ENCODE peak calls at places on chromosomes 2 and 18, in eight cellular contexts. Q is breast epithelium, J is uterus, I is suprapubic skin, R is GM12878, Z is K562, T is stomach, A is transverse colon. W is an unnamed sample.

GRCh38 chr2:47487498-47487875 is 84.5 kb downstream of the MSH2 start:
- DNase-seq in Z (no peak), I (no peak), T (no peak), R (no peak), Q (no peak), A (no peak), J (no peak), W (no peak)

GRCh38 chr2:144835634-144836351 is 315.9 kb upstream of the ZEB2 start:
- DNase-seq in T (no peak), Q (no peak), Z (no peak), A (no peak), R (no peak), I (no peak), J (no peak), W (no peak)

GRCh38 chr2:231527091-231527395 is 3.2 kb downstream of the NMUR1 start:
- DNase-seq in Q (no peak), Z (no peak), J (no peak), R (no peak), I (no peak), T (no peak), A (no peak), W (no peak)

GRCh38 chr2:12915792-12916191 is 199.1 kb downstream of the TRIB2 start:
- DNase-seq in T (no peak), R (no peak), A (no peak), J (no peak), I (no peak), Q (no peak), Z (no peak), W (no peak)

GRCh38 chr18:35095983-35096676 is 54.9 kb downstream of the MAPRE2 start:
- DNase-seq in J (no peak), R (peak; percentile 3), A (no peak), Q (no peak), Z (no peak), I (no peak), T (no peak), W (no peak)

GRCh38 chr2:235576337-235576910 is 82.6 kb downstream of the AGAP1 start:
- DNase-seq in A (no peak), R (no peak), I (no peak), J (no peak), Z (no peak), Q (no peak), T (no peak), W (no peak)

GRCh38 chr2:85015653-85016360 is 44.8 kb downstream of the KCMF1 start:
- DNase-seq in Z (no peak), Q (no peak), I (no peak), T (no peak), R (no peak), J (no peak), A (no peak), W (no peak)

GRCh38 chr2:222878877-222879601 is 18.2 kb downstream of the ACSL3 start:
- DNase-seq in I (no peak), A (no peak), Q (no peak), Z (no peak), T (no peak), J (no peak), R (no peak), W (no peak)

GRCh38 chr2:201833796-201834195 is 27.5 kb downstream of the CDK15 start:
- DNase-seq in R (no peak), Z (no peak), T (no peak), J (no peak), Q (no peak), I (no peak), A (no peak), W (no peak)

GRCh38 chr2:176385838-176386237 is 116.6 kb downstream of the MTX2 start:
- DNase-seq in Q (no peak), A (no peak), I (no peak), J (no peak), T (no peak), R (no peak), Z (no peak), W (no peak)

GRCh38 chr2:200125463-200125862 is 170.1 kb downstream of the MAIP1 start:
- DNase-seq in A (no peak), I (no peak), Z (no peak), J (no peak), R (no peak), Q (no peak), T (no peak), W (no peak)

GRCh38 chr2:127671557-127672302 is 3.6 kb downstream of the LIMS2 start:
- DNase-seq in I (no peak), Q (peak; percentile 34), R (no peak), T (peak; percentile 17), Z (no peak), J (no peak), A (no peak), W (no peak)

GRCh38 chr18:46199515-46200147 is 95.4 kb downstream of the HAUS1 start:
- DNase-seq in A (no peak), R (no peak), J (no peak), I (no peak), Z (peak; percentile 36), Q (no peak), T (no peak), W (no peak)

GRCh38 chr2:143686585-143687164 is 557.5 kb downstream of the ARHGAP15 start:
- DNase-seq in T (no peak), A (no peak), Z (peak; percentile 46), J (no peak), Q (no peak), R (no peak), I (no peak), W (no peak)

GRCh38 chr2:187354653-187355052 is 93.4 kb downstream of the CALCRL start:
- DNase-seq in J (no peak), T (no peak), R (no peak), A (no peak), I (no peak), Q (no peak), Z (no peak), W (no peak)

GRCh38 chr2:240298803-240299709 is 136.4 kb upstream of the GPC1 start:
- DNase-seq in I (no peak), A (no peak), Z (peak; percentile 12), Q (peak; percentile 36), R (no peak), J (no peak), T (peak; percentile 17), W (no peak)

GRCh38 chr2:233480490-233481202 is 85.9 kb downstream of the USP40 start:
- DNase-seq in T (peak; percentile 94), I (no peak), J (no peak), R (no peak), A (peak; percentile 52), Z (no peak), Q (peak; percentile 86), W (no peak)

DNA sequence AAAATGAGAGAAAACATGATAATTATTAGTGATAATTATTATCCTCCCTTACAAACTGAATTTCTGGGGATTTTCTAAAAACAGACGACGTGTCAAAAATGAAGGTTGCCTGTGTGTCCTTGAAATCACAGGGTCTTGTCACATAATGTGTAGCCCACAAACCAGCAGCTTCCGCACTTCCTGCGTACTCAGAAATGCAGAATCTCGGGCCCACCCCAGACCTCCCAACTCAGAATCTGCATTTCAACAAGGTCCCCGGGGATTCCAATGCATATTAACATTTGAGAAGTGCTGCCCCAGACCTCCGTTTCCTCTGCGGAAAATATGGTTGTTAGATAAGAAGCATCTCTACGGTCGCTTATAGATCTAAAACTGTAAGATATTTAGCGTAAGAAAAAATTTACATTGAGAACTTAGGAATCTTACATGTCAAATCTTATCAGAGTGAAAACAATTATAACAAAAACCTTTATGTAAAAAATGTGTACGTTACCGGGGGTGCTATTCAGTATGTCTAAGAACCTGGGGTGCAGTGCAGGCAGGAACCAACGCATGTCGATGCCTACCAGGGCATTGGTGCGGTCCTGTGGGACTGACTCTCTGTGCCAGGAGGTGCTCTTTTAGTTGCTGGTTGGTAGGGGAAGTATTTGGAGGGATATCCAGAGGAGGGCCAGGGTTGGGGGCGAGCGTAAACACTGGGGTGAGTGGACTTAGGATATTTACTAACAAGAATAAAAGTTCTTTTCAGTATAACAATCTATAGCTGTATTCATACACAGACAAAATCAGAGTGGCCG is 15.2 kb downstream of the CDKL4 start:
- DNase-seq in R (no peak), I (no peak), J (no peak), T (no peak), A (no peak), Z (peak; percentile 13), Q (no peak), W (no peak)
- TF ChIP-seq CTCF in R (no peak), I (no peak), J (no peak), T (no peak), A (no peak), Z (no peak), Q (no peak), W (no peak)

GRCh38 chr18:80022613-80023012 is 11.6 kb upstream of the RBFA start:
- DNase-seq in J (no peak), R (no peak), T (no peak), I (no peak), Z (no peak), A (no peak), Q (no peak), W (no peak)
- H3K9me3 ChIP-seq in J (no peaks in the 10 kb centered on the region), R (peaks cover 35% of the 10 kb centered on the region), T (peaks cover 97% of the 10 kb centered on the region), I (peaks cover 66% of the 10 kb centered on the region), Z (peaks cover 15% of the 10 kb centered on the region), A (peaks cover 87% of the 10 kb centered on the region), Q (peaks cover 80% of the 10 kb centered on the region), W (peaks cover 9% of the 10 kb centered on the region)

GRCh38 chr2:36451512-36451911 is 95.9 kb downstream of the CRIM1 start:
- DNase-seq in Z (peak; percentile 82), I (no peak), Q (no peak), A (no peak), R (no peak), T (no peak), J (no peak), W (no peak)

GRCh38 chr2:36449213-36449612 is 93.6 kb downstream of the CRIM1 start:
- DNase-seq in A (no peak), T (no peak), I (no peak), Q (no peak), Z (no peak), R (no peak), J (no peak), W (no peak)

GRCh38 chr2:36452279-36452678 is 96.7 kb downstream of the CRIM1 start:
- DNase-seq in R (no peak), Z (no peak), Q (no peak), J (no peak), T (no peak), A (no peak), I (no peak), W (no peak)

GRCh38 chr2:36450466-36451196 is 95.1 kb downstream of the CRIM1 start:
- DNase-seq in Q (no peak), T (no peak), I (no peak), R (no peak), A (no peak), J (peak; percentile 35), Z (no peak), W (no peak)

DNA sequence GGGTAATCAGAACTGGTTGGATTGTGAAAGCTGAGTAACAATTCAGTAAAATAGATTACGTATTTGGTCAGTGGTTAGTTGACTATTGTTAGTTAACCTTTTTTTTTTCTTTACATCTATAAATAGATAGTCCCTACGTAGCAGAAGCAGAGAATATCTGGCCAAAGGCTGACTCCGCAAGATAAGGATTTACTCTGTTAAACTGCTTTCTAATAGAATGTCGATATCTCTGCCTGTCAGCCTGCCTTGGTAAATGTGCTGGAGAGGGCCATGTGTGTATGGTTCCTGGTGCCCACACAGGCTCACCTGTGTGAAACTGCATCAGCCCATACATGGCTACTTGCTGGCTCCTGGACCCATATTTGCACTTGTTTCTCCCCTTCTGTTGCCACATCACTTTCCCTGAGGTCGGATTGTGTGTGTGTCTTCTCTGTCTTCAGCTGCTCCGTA is 94.4 kb downstream of the CRIM1 start:
- DNase-seq in Z (peak; percentile 40), R (no peak), A (no peak), Q (no peak), I (no peak), T (no peak), J (no peak), W (no peak)
- TF ChIP-seq POLR2A in Z (no peak), R (no peak), A (no peak), Q (no peak), I (no peak), T (no peak), J (no peak), W (no peak)

GRCh38 chr2:120856421-120856862 is 120.8 kb downstream of the GLI2 start:
- DNase-seq in Q (no peak), A (no peak), R (no peak), Z (no peak), J (peak; percentile 41), T (no peak), I (no peak), W (peak; percentile 63)
- TF ChIP-seq CTCF in Q (peak; percentile 31), A (peak; percentile 18), R (no peak), Z (no peak), J (peak; percentile 48), T (no peak), I (peak; percentile 23), W (peak; percentile 23)